ENCODE peak calls at places on chromosome 2, in five cellular contexts. C is endodermal cell, H is sigmoid colon, M is mammary epithelial cell, T is ascending aorta. F is an unnamed sample. For H3K36me3, the result is how much of the 10 kb centered on the place peaks cover.

GRCh38 chr2:126700677-126701076 is 44.7 kb downstream of the GYPC start:
- DNase-seq in C (peak), H (no peak), M (no peak), T (no peak), F (peak)

GRCh38 chr2:192005214-192005613 is 158.3 kb upstream of the CAVIN2 start:
- DNase-seq in C (no peak), H (no peak), M (no peak), T (no peak), F (no peak)

GRCh38 chr2:72964146-72964525 is 46.8 kb downstream of the EMX1 start:
- DNase-seq in C (no peak), H (no peak), M (no peak), T (no peak), F (no peak)

GRCh38 chr2:219644801-219645480 is 17.5 kb downstream of the SLC4A3 start:
- DNase-seq in C (peak), H (no peak), M (no peak), T (no peak), F (peak)

GRCh38 chr2:128366746-128367511 is 48.3 kb upstream of the HS6ST1 start:
- DNase-seq in C (peak), H (peak), M (no peak), T (no peak), F (no peak)

GRCh38 chr2:231069379-231070054 is 12.8 kb downstream of the PSMD1 start:
- DNase-seq in C (no peak), H (no peak), M (no peak), T (no peak), F (peak)

GRCh38 chr2:181466661-181467576 is 9.7 kb downstream of the ITGA4 start:
- DNase-seq in C (peak), H (peak), M (peak), T (no peak), F (peak)

GRCh38 chr2:223936862-223937326 is 8.2 kb downstream of the WDFY1 start:
- DNase-seq in C (no peak), H (no peak), M (no peak), T (no peak), F (no peak)

GRCh38 chr2:176129013-176129796 is at the start of gene HOXD8:
- DNase-seq in C (peak), H (peak), M (no peak), T (no peak), F (peak)

GRCh38 chr2:20615046-20615465 is 35.8 kb downstream of the HS1BP3 start:
- DNase-seq in C (peak), H (no peak), M (no peak), T (peak), F (no peak)

GRCh38 chr2:19574788-19575260 is 216.4 kb upstream of the OSR1 start:
- DNase-seq in C (no peak), H (peak), M (peak), T (no peak), F (peak)

GRCh38 chr2:85754313-85755095 is 713 bp downstream of the ATOH8 start:
- DNase-seq in C (peak), H (no peak), M (peak), T (no peak), F (peak)

GRCh38 chr2:171515672-171516298 is 6.5 kb upstream of the CYBRD1 start:
- DNase-seq in C (peak), H (no peak), M (peak), T (no peak), F (peak)

GRCh38 chr2:168731550-168732128 is 70.8 kb upstream of the NOSTRIN start:
- DNase-seq in C (no peak), H (no peak), M (peak), T (no peak), F (peak)

GRCh38 chr2:28697602-28698149 is 54.0 kb upstream of the PPP1CB start:
- DNase-seq in C (no peak), H (no peak), M (no peak), T (no peak), F (no peak)

GRCh38 chr2:223737207-223737606 is 100.2 kb downstream of the AP1S3 start:
- DNase-seq in C (no peak), H (no peak), M (no peak), T (no peak), F (no peak)

GRCh38 chr2:69269330-69269729 is 117.7 kb downstream of the GFPT1 start:
- DNase-seq in C (no peak), H (no peak), M (no peak), T (no peak), F (peak)

GRCh38 chr2:59314367-59314766 is 1073.2 kb upstream of the FANCL start:
- DNase-seq in C (no peak), H (no peak), M (no peak), T (no peak), F (no peak)

GRCh38 chr2:127142663-127143630 is 36.0 kb upstream of the BIN1 start:
- DNase-seq in C (no peak), H (no peak), M (no peak), T (no peak), F (no peak)

GRCh38 chr2:25335971-25336370 is 5.8 kb downstream of the DNMT3A start:
- DNase-seq in C (no peak), H (no peak), M (no peak), T (no peak), F (no peak)

GRCh38 chr2:166057363-166058169 is 70.3 kb downstream of the SCN1A start:
- DNase-seq in C (no peak), H (no peak), M (no peak), T (no peak), F (peak)

GRCh38 chr2:118857677-118858484 is 10.4 kb upstream of the EN1 start:
- DNase-seq in C (peak), H (no peak), M (no peak), T (no peak), F (no peak)

GRCh38 chr2:44040365-44040764 is 44.6 kb upstream of the LRPPRC start:
- DNase-seq in C (no peak), H (no peak), M (no peak), T (no peak), F (no peak)

GRCh38 chr2:199315299-199316179 is 142.2 kb downstream of the SATB2 start:
- DNase-seq in C (peak), H (no peak), M (peak), T (no peak), F (peak)

GRCh38 chr2:127526940-127527804 is 883 bp upstream of the IWS1 start:
- DNase-seq in C (peak), H (no peak), M (peak), T (no peak), F (no peak)

GRCh38 chr2:39547811-39548719 is 111.0 kb upstream of the MAP4K3 start:
- DNase-seq in C (no peak), H (no peak), M (peak), T (no peak), F (peak)

GRCh38 chr2:121076885-121077549 is 208.0 kb downstream of the TFCP2L1 start:
- DNase-seq in C (peak), H (no peak), M (peak), T (no peak), F (peak)

GRCh38 chr2:207625014-207625755 is at the start of gene METTL21A:
- DNase-seq in C (peak), H (peak), M (peak), T (peak), F (peak)

GRCh38 chr2:209208211-209208610 is 215.6 kb upstream of the MAP2 start:
- DNase-seq in C (peak), H (no peak), M (peak), T (no peak), F (peak)

GRCh38 chr2:198100323-198100722 is 295.9 kb downstream of the PLCL1 start:
- DNase-seq in C (no peak), H (no peak), M (peak), T (no peak), F (peak)

GRCh38 chr2:41647468-41648042 is 400.3 kb upstream of the PKDCC start:
- DNase-seq in C (no peak), H (no peak), M (no peak), T (no peak), F (no peak)

GRCh38 chr2:24287171-24287570 is 73.2 kb downstream of the ITSN2 start:
- DNase-seq in C (no peak), H (no peak), M (no peak), T (no peak), F (no peak)

GRCh38 chr2:111042772-111043771 is 77.6 kb upstream of the BCL2L11 start:
- DNase-seq in C (peak), H (no peak), M (no peak), T (no peak), F (no peak)

GRCh38 chr2:237694423-237695194 is 67.2 kb downstream of the LRRFIP1 start:
- DNase-seq in C (no peak), H (peak), M (no peak), T (no peak), F (no peak)

GRCh38 chr2:238557855-238558435 is 131.2 kb downstream of the ASB1 start:
- DNase-seq in C (no peak), H (no peak), M (no peak), T (no peak), F (no peak)

GRCh38 chr2:140775426-140775825 is 1355.4 kb downstream of the LRP1B start:
- DNase-seq in C (no peak), H (no peak), M (no peak), T (no peak), F (no peak)

GRCh38 chr2:108927936-108928659 is 60.9 kb downstream of the EDAR start:
- DNase-seq in C (peak), H (peak), M (peak), T (no peak), F (peak)

GRCh38 chr2:201953880-201954279 is 79.8 kb upstream of the FZD7 start:
- DNase-seq in C (no peak), H (peak), M (no peak), T (no peak), F (no peak)

GRCh38 chr2:201955702-201956141 is 77.9 kb upstream of the FZD7 start:
- DNase-seq in C (no peak), H (peak), M (peak), T (no peak), F (peak)

GRCh38 chr2:201955231-201955630 is 78.4 kb upstream of the FZD7 start:
- DNase-seq in C (no peak), H (no peak), M (no peak), T (no peak), F (no peak)

GRCh38 chr2:201952212-201952611 is 81.4 kb upstream of the FZD7 start:
- DNase-seq in C (peak), H (peak), M (no peak), T (no peak), F (no peak)

GRCh38 chr2:201953386-201953785 is 80.3 kb upstream of the FZD7 start:
- DNase-seq in C (no peak), H (peak), M (no peak), T (no peak), F (no peak)
- H3K27ac ChIP-seq in C (no peak), H (no peak), M (no peak), T (no peak), F (no peak)

GRCh38 chr2:54955674-54956391 is 94.4 kb downstream of the RTN4 start:
- DNase-seq in C (no peak), H (no peak), M (no peak), T (no peak), F (no peak)

GRCh38 chr2:54958717-54959371 is 91.4 kb downstream of the RTN4 start:
- DNase-seq in C (no peak), H (no peak), M (no peak), T (no peak), F (no peak)

GRCh38 chr2:54956392-54956722 is 93.9 kb downstream of the RTN4 start:
- DNase-seq in C (no peak), H (no peak), M (no peak), T (no peak), F (no peak)

GRCh38 chr2:54955358-54955673 is 94.9 kb downstream of the RTN4 start:
- DNase-seq in C (no peak), H (no peak), M (no peak), T (no peak), F (no peak)

DNA sequence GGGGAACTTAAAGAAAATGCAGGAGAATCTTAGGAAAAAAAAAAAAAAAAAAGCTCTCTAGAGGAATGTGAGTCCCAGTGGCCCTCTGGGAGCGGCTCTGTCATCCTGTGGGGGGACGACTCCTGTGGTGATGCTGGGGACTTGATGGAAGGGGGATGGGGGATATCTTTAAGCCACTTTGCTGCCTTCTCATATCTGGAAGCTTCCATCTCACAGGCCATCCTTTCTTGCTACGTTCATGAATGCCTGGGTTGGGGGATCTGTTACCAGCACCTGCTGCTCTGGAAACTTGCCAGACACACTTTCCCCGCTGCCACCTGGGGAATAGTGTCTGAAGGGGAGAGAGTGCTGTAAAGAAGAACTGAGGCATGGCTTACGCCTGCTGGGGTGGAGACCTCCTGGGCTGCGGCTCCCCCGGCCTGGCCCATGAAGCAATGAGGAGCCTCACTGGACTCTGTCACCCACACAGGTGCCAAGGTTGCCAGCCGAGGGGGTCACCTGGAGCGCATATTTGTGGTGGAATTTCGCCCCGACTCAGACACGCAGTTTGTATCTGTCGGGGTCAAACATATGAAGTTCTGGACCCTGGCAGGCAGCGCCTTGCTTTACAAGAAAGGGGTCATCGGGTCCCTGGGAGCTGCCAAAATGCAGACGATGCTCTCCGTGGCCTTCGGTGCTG is 92.8 kb downstream of the RTN4 start:
- DNase-seq in C (peak), H (no peak), M (no peak), T (no peak), F (no peak)
- H3K36me3 ChIP-seq in C (under half), H (under half), M (under half), T (under half), F (under half)

DNA sequence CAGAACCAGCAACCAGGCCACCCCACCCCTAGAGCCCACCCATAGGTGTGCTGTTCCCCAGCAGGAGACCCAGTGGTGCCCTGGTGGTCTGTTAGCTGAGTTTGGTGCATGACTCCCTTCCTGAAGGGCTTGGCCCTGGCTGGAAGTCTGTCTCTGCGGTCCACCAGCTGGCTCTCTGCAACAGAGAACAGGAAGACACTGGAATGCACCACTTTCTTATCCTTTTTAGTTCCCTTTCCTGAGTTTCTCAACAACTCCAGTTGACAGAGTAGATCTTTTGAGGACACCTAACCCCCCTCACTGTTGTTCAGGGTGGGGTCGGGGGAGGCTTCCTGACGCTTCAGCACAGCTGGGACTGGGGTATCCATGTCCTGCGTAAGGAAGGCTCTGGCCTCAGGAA is 11.9 kb upstream of the RPL37A start:
- DNase-seq in C (no peak), H (no peak), M (no peak), T (no peak), F (no peak)
- H3K27ac ChIP-seq in C (no peak), H (no peak), M (no peak), T (no peak), F (no peak)

GRCh38 chr2:96414161-96414713 is 78.7 kb downstream of the NCAPH start:
- DNase-seq in C (no peak), H (no peak), M (no peak), T (no peak), F (no peak)
- H3K36me3 ChIP-seq in C (under half), H (under half), M (under half), T (under half), F (under half)

F was measured in fibroblast of lung.